ENCODE peak calls at places on chromosome 15, in four cellular contexts. One of them, this sample, is unnamed.

GRCh38 chr15:85757939-85758654 is 36.6 kb downstream of the KLHL25 start:
- DNase-seq in H9: no peak
- DNase-seq in neuronal stem cell: no peak
- DNase-seq in mesenchymal stem cell: no peak
- DNase-seq in this sample: no peak

GRCh38 chr15:23647421-23648375 is at the start of gene MAGEL2:
- DNase-seq in H9: peak
- DNase-seq in neuronal stem cell: peak
- DNase-seq in mesenchymal stem cell: peak
- DNase-seq in this sample: peak

GRCh38 chr15:78149805-78150751 is 916 bp downstream of the IDH3A start:
- DNase-seq in H9: no peak
- DNase-seq in neuronal stem cell: no peak
- DNase-seq in mesenchymal stem cell: peak
- DNase-seq in this sample: peak

GRCh38 chr15:39888243-39888642 is 31.8 kb downstream of the GPR176 start:
- DNase-seq in H9: no peak
- DNase-seq in neuronal stem cell: no peak
- DNase-seq in mesenchymal stem cell: peak
- DNase-seq in this sample: peak

GRCh38 chr15:49037546-49037940 is 8.7 kb downstream of the SECISBP2L start:
- DNase-seq in H9: no peak
- DNase-seq in neuronal stem cell: no peak
- DNase-seq in mesenchymal stem cell: peak
- DNase-seq in this sample: no peak

GRCh38 chr15:25784141-25784540 is 79.0 kb downstream of the ATP10A start:
- DNase-seq in H9: no peak
- DNase-seq in neuronal stem cell: no peak
- DNase-seq in mesenchymal stem cell: no peak
- DNase-seq in this sample: no peak

GRCh38 chr15:71572452-71573053 is 237.8 kb upstream of the NR2E3 start:
- DNase-seq in H9: peak
- DNase-seq in neuronal stem cell: no peak
- DNase-seq in mesenchymal stem cell: no peak
- DNase-seq in this sample: peak

GRCh38 chr15:94300612-94301011 is 69.3 kb downstream of the MCTP2 start:
- DNase-seq in H9: no peak
- DNase-seq in neuronal stem cell: no peak
- DNase-seq in mesenchymal stem cell: no peak
- DNase-seq in this sample: no peak

DNA sequence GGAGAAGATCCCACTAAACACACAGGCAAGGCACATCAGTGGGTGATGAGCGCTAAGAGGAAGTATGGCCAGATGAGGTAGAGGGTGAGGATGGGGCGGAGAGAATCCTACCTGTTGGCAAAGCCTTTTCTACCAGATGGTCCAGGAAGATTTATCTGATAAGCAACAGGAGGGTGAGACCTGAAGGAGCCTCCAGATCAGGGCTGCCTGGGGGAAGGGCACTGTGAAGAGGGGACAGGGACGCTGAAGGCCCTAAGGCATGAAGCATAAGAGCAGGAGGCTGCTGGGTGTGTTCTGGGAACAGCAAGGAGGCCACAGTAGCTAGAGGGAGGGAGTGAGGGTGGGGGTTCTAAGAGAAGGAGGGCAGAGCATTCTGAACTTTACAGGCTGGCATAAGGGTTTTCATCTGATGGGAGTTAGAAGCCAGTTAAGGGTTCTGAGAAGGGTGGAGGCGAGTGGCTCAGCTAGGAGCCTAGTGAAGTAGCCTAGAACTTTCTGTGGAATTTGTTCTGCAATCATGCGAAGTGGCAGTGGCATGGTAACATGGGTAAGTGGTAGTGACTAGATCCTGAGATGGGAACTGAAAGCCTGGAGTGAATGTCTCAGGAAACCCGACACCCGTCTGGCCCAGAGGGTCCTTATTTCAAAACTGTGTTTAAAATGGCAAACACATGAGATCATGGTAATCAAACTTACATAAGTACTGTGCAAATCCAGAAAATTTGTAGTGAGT is 29.9 kb downstream of the CGNL1 start:
- DNase-seq in H9: no peak
- DNase-seq in neuronal stem cell: no peak
- DNase-seq in mesenchymal stem cell: peak
- DNase-seq in this sample: peak
- H2AK5ac ChIP-seq in H9: no peak
- H2AK5ac ChIP-seq in neuronal stem cell: no peak
- H2AK5ac ChIP-seq in mesenchymal stem cell: no peak
- H2AK5ac ChIP-seq in this sample: peak

DNA sequence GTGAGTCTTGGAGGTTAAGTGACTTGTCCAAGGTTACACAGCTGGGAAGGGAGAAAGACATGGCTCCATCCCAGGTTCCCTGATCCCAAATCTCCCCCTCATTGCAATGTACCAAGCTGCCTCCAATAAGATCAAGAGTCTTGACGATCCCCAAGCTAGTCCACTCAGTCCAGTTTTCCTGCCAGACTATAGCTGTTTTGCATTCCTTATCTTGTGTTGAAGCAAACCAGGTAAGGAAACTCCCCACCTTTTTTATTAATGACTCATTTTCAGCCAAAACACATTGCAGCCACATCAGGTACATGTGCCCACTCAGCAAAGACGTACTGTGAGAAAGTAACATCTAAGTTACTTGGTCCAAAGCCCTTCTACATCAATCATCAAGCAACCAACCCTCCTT is 41.9 kb downstream of the LIPC start:
- DNase-seq in H9: no peak
- DNase-seq in neuronal stem cell: no peak
- DNase-seq in mesenchymal stem cell: peak
- DNase-seq in this sample: no peak
- H3K4me2 ChIP-seq in H9: no peak
- H3K4me2 ChIP-seq in neuronal stem cell: no peak
- H3K4me2 ChIP-seq in mesenchymal stem cell: peak
- H3K4me2 ChIP-seq in this sample: no peak

DNA sequence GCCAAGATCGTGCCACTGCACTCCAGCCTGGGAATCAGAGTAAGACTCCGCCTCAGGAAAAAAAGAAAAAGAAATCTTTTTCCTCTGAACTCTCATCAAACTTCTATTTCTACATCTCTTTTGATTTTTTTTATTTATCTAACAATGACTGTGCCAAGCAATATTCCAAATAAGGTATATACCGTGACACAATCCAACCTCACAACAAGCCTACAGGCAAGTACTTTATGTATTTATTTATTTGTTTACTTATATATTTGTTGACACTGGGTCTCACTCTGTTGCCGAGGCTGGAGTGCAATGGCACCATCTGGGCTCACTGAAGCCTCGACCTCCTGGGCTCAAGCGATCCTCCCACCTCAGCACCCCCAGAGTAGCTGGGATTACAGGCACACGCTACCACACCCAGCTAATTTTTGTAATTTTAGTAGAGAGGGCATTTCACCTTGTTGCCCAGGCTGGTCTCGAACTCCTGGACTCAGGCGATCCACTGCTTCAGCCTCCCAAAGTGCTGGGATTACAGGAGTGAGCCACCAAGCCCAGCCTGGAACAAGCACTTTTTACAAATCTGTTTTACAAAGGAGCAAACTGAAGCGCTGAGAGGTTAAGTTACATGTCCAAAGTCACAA is 94.9 kb upstream of the CHD2 start:
- DNase-seq in H9: no peak
- DNase-seq in neuronal stem cell: no peak
- DNase-seq in mesenchymal stem cell: no peak
- DNase-seq in this sample: no peak
- H2AK5ac ChIP-seq in H9: no peak
- H2AK5ac ChIP-seq in neuronal stem cell: no peak
- H2AK5ac ChIP-seq in mesenchymal stem cell: peak
- H2AK5ac ChIP-seq in this sample: no peak

GRCh38 chr15:41554915-41555314 is 4.1 kb upstream of the TYRO3 start:
- DNase-seq in H9: no peak
- DNase-seq in neuronal stem cell: no peak
- DNase-seq in mesenchymal stem cell: no peak
- DNase-seq in this sample: no peak
- H3K4me2 ChIP-seq in H9: no peak
- H3K4me2 ChIP-seq in neuronal stem cell: no peak
- H3K4me2 ChIP-seq in mesenchymal stem cell: no peak
- H3K4me2 ChIP-seq in this sample: no peak

GRCh38 chr15:61997786-61998185 is 62.5 kb downstream of the VPS13C start:
- DNase-seq in H9: no peak
- DNase-seq in neuronal stem cell: no peak
- DNase-seq in mesenchymal stem cell: no peak
- DNase-seq in this sample: peak
- H2AK5ac ChIP-seq in H9: no peak
- H2AK5ac ChIP-seq in neuronal stem cell: no peak
- H2AK5ac ChIP-seq in mesenchymal stem cell: no peak
- H2AK5ac ChIP-seq in this sample: no peak

GRCh38 chr15:70088887-70089691 is 8.6 kb downstream of the TLE3 start:
- DNase-seq in H9: no peak
- DNase-seq in neuronal stem cell: no peak
- DNase-seq in mesenchymal stem cell: peak
- DNase-seq in this sample: peak
- H3K4me2 ChIP-seq in H9: peak
- H3K4me2 ChIP-seq in neuronal stem cell: no peak
- H3K4me2 ChIP-seq in mesenchymal stem cell: peak
- H3K4me2 ChIP-seq in this sample: peak